ENCODE peak calls at places on chromosome 3, in ten cellular contexts. One of them, this sample, is unnamed. For H3K9me3, the result is how much of the 10 kb centered on the place peaks cover.

GRCh38 chr3:127697531-127698240 is 24.9 kb downstream of the ABTB1 start:
- DNase-seq in CD8-positive, alpha-beta T cell: peak
- DNase-seq in GM12878: peak
- DNase-seq in A549: peak
- DNase-seq in left ventricle myocardium inferior: peak
- DNase-seq in H1: peak
- DNase-seq in IMR-90: peak
- DNase-seq in prostate gland: peak
- DNase-seq in osteoblast: peak
- DNase-seq in tibial nerve: peak
- DNase-seq in this sample: peak

GRCh38 chr3:52221563-52222318 is 3.7 kb downstream of the TLR9 start:
- DNase-seq in CD8-positive, alpha-beta T cell: peak
- DNase-seq in GM12878: no peak
- DNase-seq in A549: no peak
- DNase-seq in left ventricle myocardium inferior: no peak
- DNase-seq in H1: peak
- DNase-seq in IMR-90: no peak
- DNase-seq in prostate gland: no peak
- DNase-seq in osteoblast: peak
- DNase-seq in tibial nerve: no peak
- DNase-seq in this sample: no peak

GRCh38 chr3:154517404-154517803 is 87.4 kb upstream of the GPR149 start:
- DNase-seq in CD8-positive, alpha-beta T cell: no peak
- DNase-seq in GM12878: no peak
- DNase-seq in A549: no peak
- DNase-seq in left ventricle myocardium inferior: no peak
- DNase-seq in H1: no peak
- DNase-seq in IMR-90: no peak
- DNase-seq in prostate gland: no peak
- DNase-seq in osteoblast: no peak
- DNase-seq in tibial nerve: no peak
- DNase-seq in this sample: no peak

GRCh38 chr3:4474683-4475490 is 7.8 kb upstream of the SUMF1 start:
- DNase-seq in CD8-positive, alpha-beta T cell: no peak
- DNase-seq in GM12878: peak
- DNase-seq in A549: peak
- DNase-seq in left ventricle myocardium inferior: peak
- DNase-seq in H1: no peak
- DNase-seq in IMR-90: peak
- DNase-seq in prostate gland: no peak
- DNase-seq in osteoblast: peak
- DNase-seq in tibial nerve: no peak
- DNase-seq in this sample: no peak

GRCh38 chr3:190497809-190498208 is 16.1 kb upstream of the IL1RAP start:
- DNase-seq in CD8-positive, alpha-beta T cell: no peak
- DNase-seq in GM12878: no peak
- DNase-seq in A549: no peak
- DNase-seq in left ventricle myocardium inferior: peak
- DNase-seq in H1: no peak
- DNase-seq in IMR-90: no peak
- DNase-seq in prostate gland: no peak
- DNase-seq in osteoblast: no peak
- DNase-seq in tibial nerve: no peak
- DNase-seq in this sample: no peak

GRCh38 chr3:46673151-46674030 is 20.1 kb downstream of the ALS2CL start:
- DNase-seq in CD8-positive, alpha-beta T cell: no peak
- DNase-seq in GM12878: no peak
- DNase-seq in A549: no peak
- DNase-seq in left ventricle myocardium inferior: peak
- DNase-seq in H1: no peak
- DNase-seq in IMR-90: no peak
- DNase-seq in prostate gland: no peak
- DNase-seq in osteoblast: peak
- DNase-seq in tibial nerve: no peak
- DNase-seq in this sample: peak

GRCh38 chr3:177420643-177421042 is 223.4 kb upstream of the TBL1XR1 start:
- DNase-seq in CD8-positive, alpha-beta T cell: no peak
- DNase-seq in GM12878: no peak
- DNase-seq in A549: peak
- DNase-seq in left ventricle myocardium inferior: no peak
- DNase-seq in H1: no peak
- DNase-seq in IMR-90: peak
- DNase-seq in prostate gland: peak
- DNase-seq in osteoblast: no peak
- DNase-seq in tibial nerve: no peak
- DNase-seq in this sample: peak

GRCh38 chr3:49534581-49535495 is 19.4 kb upstream of the BSN start:
- DNase-seq in CD8-positive, alpha-beta T cell: no peak
- DNase-seq in GM12878: no peak
- DNase-seq in A549: peak
- DNase-seq in left ventricle myocardium inferior: no peak
- DNase-seq in H1: peak
- DNase-seq in IMR-90: no peak
- DNase-seq in prostate gland: no peak
- DNase-seq in osteoblast: peak
- DNase-seq in tibial nerve: no peak
- DNase-seq in this sample: peak

GRCh38 chr3:65831733-65832425 is 206.8 kb downstream of the MAGI1 start:
- DNase-seq in CD8-positive, alpha-beta T cell: no peak
- DNase-seq in GM12878: no peak
- DNase-seq in A549: no peak
- DNase-seq in left ventricle myocardium inferior: no peak
- DNase-seq in H1: no peak
- DNase-seq in IMR-90: peak
- DNase-seq in prostate gland: no peak
- DNase-seq in osteoblast: no peak
- DNase-seq in tibial nerve: no peak
- DNase-seq in this sample: peak

GRCh38 chr3:58072046-58072445 is 63.8 kb downstream of the FLNB start:
- DNase-seq in CD8-positive, alpha-beta T cell: no peak
- DNase-seq in GM12878: no peak
- DNase-seq in A549: no peak
- DNase-seq in left ventricle myocardium inferior: no peak
- DNase-seq in H1: no peak
- DNase-seq in IMR-90: peak
- DNase-seq in prostate gland: no peak
- DNase-seq in osteoblast: peak
- DNase-seq in tibial nerve: no peak
- DNase-seq in this sample: no peak

GRCh38 chr3:156732715-156733114 is 58.3 kb downstream of the TIPARP start:
- DNase-seq in CD8-positive, alpha-beta T cell: no peak
- DNase-seq in GM12878: no peak
- DNase-seq in A549: no peak
- DNase-seq in left ventricle myocardium inferior: no peak
- DNase-seq in H1: no peak
- DNase-seq in IMR-90: no peak
- DNase-seq in prostate gland: no peak
- DNase-seq in osteoblast: no peak
- DNase-seq in tibial nerve: no peak
- DNase-seq in this sample: no peak

GRCh38 chr3:73070675-73071575 is 9.5 kb downstream of the EBLN2 start:
- DNase-seq in CD8-positive, alpha-beta T cell: no peak
- DNase-seq in GM12878: no peak
- DNase-seq in A549: no peak
- DNase-seq in left ventricle myocardium inferior: no peak
- DNase-seq in H1: no peak
- DNase-seq in IMR-90: peak
- DNase-seq in prostate gland: no peak
- DNase-seq in osteoblast: peak
- DNase-seq in tibial nerve: no peak
- DNase-seq in this sample: no peak

GRCh38 chr3:154794383-154794782 is 285.7 kb upstream of the MME start:
- DNase-seq in CD8-positive, alpha-beta T cell: no peak
- DNase-seq in GM12878: no peak
- DNase-seq in A549: no peak
- DNase-seq in left ventricle myocardium inferior: no peak
- DNase-seq in H1: no peak
- DNase-seq in IMR-90: no peak
- DNase-seq in prostate gland: no peak
- DNase-seq in osteoblast: no peak
- DNase-seq in tibial nerve: no peak
- DNase-seq in this sample: no peak

GRCh38 chr3:70829101-70829500 is 516.7 kb upstream of the MDFIC2 start:
- DNase-seq in CD8-positive, alpha-beta T cell: no peak
- DNase-seq in GM12878: no peak
- DNase-seq in A549: peak
- DNase-seq in left ventricle myocardium inferior: no peak
- DNase-seq in H1: no peak
- DNase-seq in IMR-90: peak
- DNase-seq in prostate gland: no peak
- DNase-seq in osteoblast: peak
- DNase-seq in tibial nerve: no peak
- DNase-seq in this sample: no peak

GRCh38 chr3:62143843-62144450 is 229.4 kb downstream of the FEZF2 start:
- DNase-seq in CD8-positive, alpha-beta T cell: no peak
- DNase-seq in GM12878: no peak
- DNase-seq in A549: no peak
- DNase-seq in left ventricle myocardium inferior: no peak
- DNase-seq in H1: no peak
- DNase-seq in IMR-90: no peak
- DNase-seq in prostate gland: no peak
- DNase-seq in osteoblast: no peak
- DNase-seq in tibial nerve: no peak
- DNase-seq in this sample: no peak
- TF ChIP-seq CTCF in CD8-positive, alpha-beta T cell: no peak
- TF ChIP-seq CTCF in GM12878: no peak
- TF ChIP-seq CTCF in A549: no peak
- TF ChIP-seq CTCF in left ventricle myocardium inferior: no peak
- TF ChIP-seq CTCF in H1: no peak
- TF ChIP-seq CTCF in IMR-90: no peak
- TF ChIP-seq CTCF in prostate gland: no peak
- TF ChIP-seq CTCF in osteoblast: no peak
- TF ChIP-seq CTCF in tibial nerve: no peak
- TF ChIP-seq CTCF in this sample: no peak

GRCh38 chr3:143847787-143848631 is at the start of gene SLC9A9:
- DNase-seq in CD8-positive, alpha-beta T cell: peak
- DNase-seq in GM12878: peak
- DNase-seq in A549: no peak
- DNase-seq in left ventricle myocardium inferior: no peak
- DNase-seq in H1: no peak
- DNase-seq in IMR-90: peak
- DNase-seq in prostate gland: peak
- DNase-seq in osteoblast: peak
- DNase-seq in tibial nerve: no peak
- DNase-seq in this sample: peak

GRCh38 chr3:143851331-143852017 is 3.2 kb upstream of the SLC9A9 start:
- DNase-seq in CD8-positive, alpha-beta T cell: no peak
- DNase-seq in GM12878: no peak
- DNase-seq in A549: no peak
- DNase-seq in left ventricle myocardium inferior: no peak
- DNase-seq in H1: no peak
- DNase-seq in IMR-90: no peak
- DNase-seq in prostate gland: peak
- DNase-seq in osteoblast: no peak
- DNase-seq in tibial nerve: no peak
- DNase-seq in this sample: no peak

GRCh38 chr3:143850877-143851276 is 2.6 kb upstream of the SLC9A9 start:
- DNase-seq in CD8-positive, alpha-beta T cell: no peak
- DNase-seq in GM12878: no peak
- DNase-seq in A549: no peak
- DNase-seq in left ventricle myocardium inferior: no peak
- DNase-seq in H1: no peak
- DNase-seq in IMR-90: no peak
- DNase-seq in prostate gland: no peak
- DNase-seq in osteoblast: no peak
- DNase-seq in tibial nerve: no peak
- DNase-seq in this sample: no peak

GRCh38 chr3:143849854-143850549 is 1.7 kb upstream of the SLC9A9 start:
- DNase-seq in CD8-positive, alpha-beta T cell: no peak
- DNase-seq in GM12878: peak
- DNase-seq in A549: no peak
- DNase-seq in left ventricle myocardium inferior: no peak
- DNase-seq in H1: no peak
- DNase-seq in IMR-90: peak
- DNase-seq in prostate gland: peak
- DNase-seq in osteoblast: peak
- DNase-seq in tibial nerve: no peak
- DNase-seq in this sample: no peak

DNA sequence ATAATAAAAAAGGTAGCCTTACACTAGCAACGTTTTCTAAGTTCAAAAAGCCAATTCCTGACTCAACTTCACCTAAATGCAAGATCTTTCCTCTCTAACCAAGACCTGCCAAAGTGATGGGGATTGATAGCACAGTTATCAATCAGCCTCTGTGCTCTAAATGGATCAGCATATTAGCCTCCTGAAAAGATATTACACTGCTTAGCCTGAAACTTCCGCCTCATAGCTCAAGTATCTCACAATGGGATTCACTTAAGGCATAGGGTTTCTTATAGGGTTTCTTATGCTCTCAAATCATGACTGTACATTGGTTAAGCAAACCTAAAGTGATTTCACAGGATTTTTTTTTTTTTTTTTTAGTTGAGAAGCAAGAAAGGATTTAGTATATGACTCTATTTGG is 439 bp upstream of the SLC9A9 start:
- DNase-seq in CD8-positive, alpha-beta T cell: no peak
- DNase-seq in GM12878: no peak
- DNase-seq in A549: no peak
- DNase-seq in left ventricle myocardium inferior: no peak
- DNase-seq in H1: no peak
- DNase-seq in IMR-90: no peak
- DNase-seq in prostate gland: no peak
- DNase-seq in osteoblast: no peak
- DNase-seq in tibial nerve: no peak
- DNase-seq in this sample: no peak
- H3K4me3 ChIP-seq in CD8-positive, alpha-beta T cell: peak
- H3K4me3 ChIP-seq in GM12878: peak
- H3K4me3 ChIP-seq in A549: no peak
- H3K4me3 ChIP-seq in left ventricle myocardium inferior: peak
- H3K4me3 ChIP-seq in H1: no peak
- H3K4me3 ChIP-seq in IMR-90: no peak
- H3K4me3 ChIP-seq in prostate gland: no peak
- H3K4me3 ChIP-seq in osteoblast: peak
- H3K4me3 ChIP-seq in tibial nerve: no peak
- H3K4me3 ChIP-seq in this sample: no peak

DNA sequence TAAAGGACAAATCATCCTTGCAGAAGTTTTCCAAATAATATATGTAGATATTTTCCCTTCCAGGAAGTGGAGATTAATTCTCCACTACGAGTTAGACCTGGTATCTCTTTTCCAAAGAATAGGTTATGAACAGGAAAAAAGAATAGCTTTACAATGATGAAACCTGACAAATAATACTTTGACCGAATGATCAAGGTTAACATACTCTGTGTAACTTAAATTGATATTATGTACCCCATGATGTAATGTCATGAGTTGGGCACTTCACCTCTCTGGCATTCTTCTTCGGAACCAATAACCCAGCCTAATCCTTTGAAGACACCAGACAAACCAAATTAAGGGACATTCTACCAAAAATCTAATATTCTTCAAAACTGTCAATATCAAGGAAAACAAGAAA is 48.7 kb upstream of the CNTN3 start:
- DNase-seq in CD8-positive, alpha-beta T cell: no peak
- DNase-seq in GM12878: no peak
- DNase-seq in A549: no peak
- DNase-seq in left ventricle myocardium inferior: no peak
- DNase-seq in H1: no peak
- DNase-seq in IMR-90: no peak
- DNase-seq in prostate gland: no peak
- DNase-seq in osteoblast: no peak
- DNase-seq in tibial nerve: no peak
- DNase-seq in this sample: no peak
- H3K9me3 ChIP-seq in CD8-positive, alpha-beta T cell: under half
- H3K9me3 ChIP-seq in GM12878: under half
- H3K9me3 ChIP-seq in A549: under half
- H3K9me3 ChIP-seq in left ventricle myocardium inferior: under half
- H3K9me3 ChIP-seq in H1: under half
- H3K9me3 ChIP-seq in IMR-90: under half
- H3K9me3 ChIP-seq in prostate gland: under half
- H3K9me3 ChIP-seq in osteoblast: under half
- H3K9me3 ChIP-seq in tibial nerve: under half
- H3K9me3 ChIP-seq in this sample: under half

GRCh38 chr3:12977117-12977808 is 96.0 kb downstream of the IQSEC1 start:
- DNase-seq in CD8-positive, alpha-beta T cell: no peak
- DNase-seq in GM12878: no peak
- DNase-seq in A549: no peak
- DNase-seq in left ventricle myocardium inferior: no peak
- DNase-seq in H1: no peak
- DNase-seq in IMR-90: no peak
- DNase-seq in prostate gland: no peak
- DNase-seq in osteoblast: peak
- DNase-seq in tibial nerve: no peak
- DNase-seq in this sample: no peak
- TF ChIP-seq CTCF in CD8-positive, alpha-beta T cell: no peak
- TF ChIP-seq CTCF in GM12878: no peak
- TF ChIP-seq CTCF in A549: no peak
- TF ChIP-seq CTCF in left ventricle myocardium inferior: no peak
- TF ChIP-seq CTCF in H1: no peak
- TF ChIP-seq CTCF in IMR-90: no peak
- TF ChIP-seq CTCF in prostate gland: no peak
- TF ChIP-seq CTCF in osteoblast: no peak
- TF ChIP-seq CTCF in tibial nerve: no peak
- TF ChIP-seq CTCF in this sample: no peak

This sample was measured in BE2C.